ENCODE peak calls at places on chromosomes 3 and 15, in ten cellular contexts. Z is IMR-90, Y is ovary, K is adrenal gland, I is uterus, U is A549, X is body of pancreas, C is erythroblast, W is Peyer's patch, N is NB4. J is an unnamed sample.

GRCh38 chr3:51530485-51530884 is 8.0 kb upstream of the RAD54L2 start:
- DNase-seq in U (no peak), K (no peak), C (no peak), X (no peak), N (no peak), Y (no peak), I (no peak), Z (peak), W (no peak), J (no peak)

GRCh38 chr15:92709064-92709463 is 53.5 kb upstream of the FAM174B start:
- DNase-seq in W (no peak), N (no peak), Y (no peak), Z (no peak), K (no peak), I (no peak), X (no peak), C (no peak), U (no peak), J (no peak)

GRCh38 chr15:73681073-73681472 is 3.1 kb upstream of the CD276 start:
- DNase-seq in I (no peak), K (no peak), U (no peak), X (no peak), W (no peak), Z (no peak), N (no peak), Y (no peak), C (no peak), J (no peak)

GRCh38 chr3:102125197-102125993 is 276.1 kb downstream of the NFKBIZ start:
- DNase-seq in Y (no peak), W (no peak), K (no peak), X (no peak), U (no peak), N (no peak), I (no peak), Z (no peak), C (no peak), J (no peak)

GRCh38 chr3:27596334-27596841 is 112.2 kb upstream of the SLC4A7 start:
- DNase-seq in K (no peak), U (no peak), Z (peak), I (no peak), N (peak), W (no peak), C (no peak), Y (no peak), X (no peak), J (no peak)

GRCh38 chr3:184910664-184911063 is 98.7 kb downstream of the VPS8 start:
- DNase-seq in N (no peak), Y (no peak), I (no peak), X (no peak), K (no peak), U (no peak), Z (no peak), W (peak), C (no peak), J (no peak)

GRCh38 chr15:39504812-39505211 is 76.1 kb upstream of the THBS1 start:
- DNase-seq in Y (no peak), N (no peak), C (no peak), W (no peak), Z (peak), I (no peak), X (no peak), U (no peak), K (no peak), J (no peak)

GRCh38 chr3:94548581-94549316 is 485.9 kb downstream of the NSUN3 start:
- DNase-seq in N (no peak), K (no peak), W (no peak), C (no peak), Z (no peak), X (no peak), I (no peak), U (no peak), Y (no peak), J (no peak)

GRCh38 chr3:58059349-58060321 is 51.4 kb downstream of the FLNB start:
- DNase-seq in Z (peak), N (peak), K (peak), Y (peak), I (peak), X (peak), U (no peak), C (peak), W (peak), J (no peak)

GRCh38 chr15:58396181-58396580 is 35.6 kb upstream of the LIPC start:
- DNase-seq in N (peak), I (no peak), C (no peak), X (no peak), Y (no peak), W (no peak), K (no peak), Z (peak), U (no peak), J (no peak)

GRCh38 chr15:29207758-29208108 is 61.9 kb downstream of the NSMCE3 start:
- DNase-seq in C (no peak), N (no peak), U (no peak), X (no peak), W (no peak), Y (no peak), I (no peak), K (no peak), Z (no peak), J (no peak)

GRCh38 chr3:148816427-148816826 is 11.2 kb upstream of the CPB1 start:
- DNase-seq in N (no peak), Y (no peak), C (no peak), I (no peak), W (no peak), X (no peak), U (no peak), K (no peak), Z (no peak), J (no peak)

GRCh38 chr3:132659370-132660055 is at the start of gene ACAD11:
- DNase-seq in X (peak), W (peak), N (peak), Y (peak), U (peak), C (peak), Z (peak), I (peak), K (peak), J (peak)

GRCh38 chr15:94610069-94610863 is 378.9 kb downstream of the MCTP2 start:
- DNase-seq in Z (no peak), Y (no peak), I (no peak), K (no peak), W (no peak), X (no peak), N (no peak), U (no peak), C (no peak), J (no peak)

GRCh38 chr3:149203758-149204157 is 17.9 kb downstream of the CP start:
- DNase-seq in Y (no peak), Z (no peak), X (no peak), C (no peak), W (no peak), N (peak), K (no peak), I (no peak), U (no peak), J (no peak)

GRCh38 chr3:179260949-179261765 is 10.2 kb upstream of the KCNMB3 start:
- DNase-seq in N (peak), Y (peak), Z (peak), I (peak), U (peak), K (peak), C (peak), X (peak), W (peak), J (peak)

GRCh38 chr3:64321747-64322146 is 96.5 kb upstream of the PRICKLE2 start:
- DNase-seq in K (peak), Y (no peak), I (no peak), Z (peak), X (no peak), U (peak), W (no peak), C (no peak), N (no peak), J (peak)

GRCh38 chr15:54149115-54149531 is 170.9 kb downstream of the UNC13C start:
- DNase-seq in X (no peak), W (no peak), K (no peak), U (no peak), I (no peak), Z (peak), N (peak), Y (no peak), C (no peak), J (no peak)

GRCh38 chr3:138079901-138080300 is 35.5 kb downstream of the DZIP1L start:
- DNase-seq in C (no peak), I (no peak), N (no peak), U (no peak), K (no peak), Z (peak), W (no peak), X (no peak), Y (no peak), J (no peak)

GRCh38 chr15:92880796-92881569 is 19.1 kb upstream of the CHD2 start:
- DNase-seq in X (peak), Z (no peak), C (no peak), K (peak), W (no peak), I (no peak), N (no peak), U (no peak), Y (peak), J (no peak)

GRCh38 chr3:136193273-136194043 is 2.7 kb downstream of the MSL2 start:
- DNase-seq in Z (no peak), I (no peak), C (peak), U (no peak), N (peak), W (no peak), X (no peak), Y (no peak), K (no peak), J (no peak)

GRCh38 chr3:94423566-94423965 is 360.7 kb downstream of the NSUN3 start:
- DNase-seq in Y (no peak), Z (peak), K (no peak), W (no peak), U (no peak), C (no peak), I (no peak), X (no peak), N (no peak), J (no peak)

GRCh38 chr3:14473411-14473891 is 66.7 kb downstream of the GRIP2 start:
- DNase-seq in C (no peak), U (no peak), X (no peak), Z (no peak), Y (peak), I (no peak), W (no peak), N (no peak), K (no peak), J (no peak)

GRCh38 chr3:194574639-194575483 is 58.4 kb downstream of the TMEM44 start:
- DNase-seq in K (peak), N (no peak), Y (no peak), Z (peak), I (no peak), U (no peak), W (no peak), C (peak), X (no peak), J (no peak)

GRCh38 chr15:70741677-70742293 is 21.6 kb downstream of the UACA start:
- DNase-seq in K (no peak), Z (peak), Y (no peak), W (no peak), C (no peak), N (peak), I (no peak), X (no peak), U (peak), J (no peak)

GRCh38 chr3:13896473-13897154 is 16.7 kb upstream of the WNT7A start:
- DNase-seq in W (peak), C (peak), Y (peak), Z (peak), U (peak), K (peak), N (peak), X (peak), I (peak), J (no peak)

GRCh38 chr3:63580151-63580550 is 72.3 kb upstream of the SNTN start:
- DNase-seq in W (no peak), C (no peak), U (no peak), N (no peak), Z (no peak), Y (no peak), X (no peak), K (no peak), I (no peak), J (no peak)

GRCh38 chr15:44584162-44584749 is 47.3 kb downstream of the EIF3J start:
- DNase-seq in C (peak), X (peak), N (peak), U (peak), Y (no peak), I (no peak), Z (no peak), W (peak), K (peak), J (peak)

GRCh38 chr3:99626415-99626788 is 12.0 kb upstream of the COL8A1 start:
- DNase-seq in W (no peak), X (no peak), C (no peak), U (no peak), K (no peak), Z (no peak), Y (no peak), N (no peak), I (no peak), J (no peak)

GRCh38 chr3:64224826-64225606 is at the start of gene PRICKLE2:
- DNase-seq in U (peak), Z (peak), N (no peak), X (peak), I (peak), Y (peak), C (no peak), W (peak), K (peak), J (peak)

GRCh38 chr3:62261800-62262199 is 111.5 kb downstream of the FEZF2 start:
- DNase-seq in Z (no peak), W (no peak), X (no peak), I (no peak), U (no peak), C (no peak), K (no peak), N (no peak), Y (no peak), J (no peak)

GRCh38 chr3:48247401-48247807 is 6.5 kb downstream of the ZNF589 start:
- DNase-seq in Z (no peak), X (no peak), C (peak), N (peak), U (no peak), W (peak), I (no peak), K (peak), Y (no peak), J (peak)

GRCh38 chr3:125643127-125643526 is 47.8 kb upstream of the OSBPL11 start:
- DNase-seq in K (no peak), X (no peak), W (no peak), Z (no peak), U (no peak), Y (no peak), I (no peak), N (no peak), C (no peak), J (no peak)

GRCh38 chr15:58398643-58399042 is 33.1 kb upstream of the LIPC start:
- DNase-seq in C (no peak), U (no peak), W (no peak), X (no peak), I (no peak), N (no peak), Y (no peak), K (no peak), Z (no peak), J (no peak)

GRCh38 chr3:7171493-7171892 is 310.6 kb downstream of the GRM7 start:
- DNase-seq in W (no peak), U (no peak), Z (no peak), C (no peak), I (no peak), X (no peak), K (no peak), N (no peak), Y (no peak), J (no peak)

GRCh38 chr3:46908294-46908985 is 30.9 kb downstream of the PTH1R start:
- DNase-seq in C (no peak), K (peak), Z (peak), Y (peak), U (no peak), W (no peak), X (peak), I (peak), N (no peak), J (no peak)

GRCh38 chr3:46907960-46908293 is 30.4 kb downstream of the PTH1R start:
- DNase-seq in C (no peak), Z (no peak), U (no peak), W (no peak), N (no peak), K (no peak), I (no peak), Y (no peak), X (no peak), J (no peak)

GRCh38 chr3:46909535-46910161 is 32.1 kb downstream of the PTH1R start:
- DNase-seq in K (peak), C (peak), I (peak), N (peak), X (peak), U (peak), Y (peak), Z (peak), W (peak), J (peak)

GRCh38 chr3:46910166-46910760 is 32.7 kb downstream of the PTH1R start:
- DNase-seq in X (no peak), C (no peak), Z (no peak), Y (no peak), U (no peak), W (no peak), N (no peak), K (peak), I (peak), J (no peak)

DNA sequence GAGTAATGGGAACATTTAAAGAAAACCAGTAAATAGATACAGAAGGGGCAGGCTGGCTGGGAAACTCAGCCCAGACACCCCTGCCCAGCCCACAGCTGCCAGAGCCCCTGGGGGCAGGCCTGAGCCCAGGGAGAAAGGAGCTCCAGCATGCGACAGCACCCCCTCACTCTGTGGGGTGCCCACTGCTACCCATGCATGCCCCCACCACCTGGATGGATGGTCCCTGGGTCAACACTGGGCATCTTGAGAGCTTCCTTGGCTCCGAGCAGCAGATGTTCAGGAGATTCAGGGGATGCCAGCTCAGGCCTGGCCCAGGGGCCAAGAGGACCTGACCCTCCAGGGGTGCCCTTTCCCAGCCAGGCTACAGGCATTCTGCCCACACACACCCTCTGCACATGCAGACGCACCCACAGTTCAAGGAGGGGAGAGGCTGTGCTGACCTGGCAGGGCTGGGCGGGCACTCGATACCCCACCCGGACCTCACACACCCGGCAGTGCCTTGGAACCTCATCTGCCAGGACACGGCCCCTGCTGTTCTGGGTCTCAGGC is 31.5 kb downstream of the PTH1R start:
- DNase-seq in I (peak), C (no peak), N (no peak), K (no peak), U (no peak), Z (no peak), Y (no peak), X (no peak), W (no peak), J (no peak)
- TF ChIP-seq POLR2A in I (no peak), C (no peak), N (no peak), K (no peak), U (no peak), Z (no peak), Y (no peak), X (no peak), W (no peak), J (no peak)

DNA sequence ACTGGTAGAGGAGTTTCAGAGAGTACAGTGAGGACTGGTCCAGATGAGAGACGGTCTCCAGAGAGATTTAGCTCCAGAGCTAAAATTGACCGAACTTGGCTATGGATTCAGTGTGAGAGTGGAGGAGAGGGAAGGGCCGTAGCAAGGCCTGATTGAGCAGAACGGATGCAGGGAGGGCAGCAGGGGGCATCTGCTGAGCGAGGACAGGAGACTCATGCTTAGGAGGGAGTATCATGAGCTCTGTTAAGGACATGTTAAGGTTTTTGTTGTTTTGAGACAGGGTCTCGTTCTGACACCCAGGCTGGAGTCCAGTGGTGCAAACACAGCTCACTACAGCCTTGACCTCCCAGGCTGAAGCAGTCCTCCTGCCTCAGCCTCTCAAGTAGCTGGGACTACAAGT is 7.7 kb upstream of the LMAN1L start:
- DNase-seq in X (no peak), W (no peak), C (no peak), K (no peak), U (no peak), Y (no peak), N (no peak), Z (no peak), I (no peak), J (no peak)
- TF ChIP-seq POLR2A in X (no peak), W (no peak), C (no peak), K (no peak), U (no peak), Y (no peak), N (no peak), Z (no peak), I (no peak), J (no peak)

DNA sequence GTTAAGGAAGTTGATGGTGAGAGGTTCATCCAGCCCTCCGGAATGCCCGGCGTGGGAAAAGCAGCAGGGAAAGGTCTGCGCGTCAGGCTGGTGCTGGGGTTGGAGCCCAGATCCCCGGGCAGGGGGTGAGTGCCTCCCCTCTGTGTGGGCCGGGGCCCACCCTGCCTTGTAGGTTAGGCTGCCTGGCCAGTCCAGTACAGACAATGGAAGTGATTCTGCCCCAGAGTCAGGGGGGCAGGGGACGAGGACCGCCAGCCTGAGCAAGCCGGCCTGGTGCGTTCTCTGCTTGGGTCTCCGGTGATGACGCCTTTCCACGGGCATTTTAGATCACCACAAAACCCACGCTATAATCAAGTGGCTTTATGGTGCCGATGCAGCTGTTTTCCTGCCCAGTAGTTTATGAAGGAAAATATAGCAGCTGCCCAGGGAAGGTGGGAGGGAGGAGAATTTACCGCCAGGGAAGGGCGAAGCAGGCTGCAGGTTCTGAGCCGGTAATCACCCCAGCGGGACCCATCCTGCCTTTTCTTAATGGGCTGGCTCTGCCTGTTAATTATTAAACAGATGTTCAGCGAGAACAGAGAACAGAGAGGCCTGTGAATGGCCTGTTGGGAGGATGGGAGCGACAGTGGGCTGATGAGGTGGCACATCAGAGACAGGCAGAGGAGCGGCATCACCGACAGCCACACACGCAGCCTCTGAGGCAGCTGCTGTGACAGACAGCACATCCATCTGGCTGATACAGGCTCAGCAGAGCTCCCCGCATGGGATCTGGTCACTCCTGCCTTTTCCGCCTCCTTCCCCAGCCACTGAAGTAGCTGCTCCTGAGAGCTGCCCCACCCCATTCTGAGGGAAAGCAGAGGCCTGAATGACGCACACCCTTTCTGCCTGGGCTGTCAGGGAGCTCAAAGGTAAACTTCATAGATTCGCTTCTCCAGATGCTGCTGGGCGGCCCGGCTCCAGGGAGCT is 35.2 kb downstream of the BDH1 start:
- DNase-seq in Z (peak), K (no peak), W (peak), Y (no peak), U (peak), C (no peak), X (peak), I (no peak), N (no peak), J (peak)
- TF ChIP-seq POLR2A in Z (no peak), K (no peak), W (peak), Y (no peak), U (peak), C (no peak), X (peak), I (no peak), N (no peak), J (no peak)

GRCh38 chr3:37307321-37307720 is 132.9 kb upstream of the LRRFIP2 start:
- DNase-seq in Y (no peak), Z (peak), K (no peak), X (no peak), I (no peak), C (no peak), N (no peak), U (no peak), W (no peak), J (no peak)

GRCh38 chr3:37301980-37302379 is 127.6 kb upstream of the LRRFIP2 start:
- DNase-seq in U (no peak), X (no peak), I (no peak), W (no peak), K (no peak), C (no peak), N (no peak), Z (no peak), Y (no peak), J (no peak)
- TF ChIP-seq POLR2A in U (no peak), X (no peak), I (no peak), W (no peak), K (no peak), C (no peak), N (no peak), Z (no peak), Y (no peak), J (no peak)

J was measured in H54.